ENCODE peak calls at places on chromosomes 11 and 22, in ten cellular contexts. S is fibroblast of the aortic adventitia, T is suprapubic skin, B is GM06990, N is bronchial epithelial cell, M is kidney epithelial cell, U is fibroblast of lung, Y is ovary, Z is cardiac fibroblast, J is DND-41. G is an unnamed sample.

GRCh38 chr11:88709567-88709966 is 356.2 kb downstream of the GRM5 start:
- DNase-seq in Y (no peak), U (no peak), B (no peak), N (peak), M (no peak), Z (no peak), S (no peak), T (no peak), J (no peak), G (no peak)

GRCh38 chr22:36467946-36468345 is 13.5 kb downstream of the TXN2 start:
- DNase-seq in Y (no peak), J (peak), B (no peak), U (peak), N (peak), M (peak), S (peak), T (no peak), Z (peak), G (no peak)

GRCh38 chr11:93477684-93478234 is 65.4 kb downstream of the SMCO4 start:
- DNase-seq in Z (no peak), M (no peak), S (no peak), Y (no peak), N (no peak), U (no peak), T (no peak), B (no peak), J (no peak), G (no peak)

GRCh38 chr11:11789735-11790369 is 51.9 kb upstream of the USP47 start:
- DNase-seq in M (no peak), Z (peak), Y (no peak), U (peak), T (no peak), S (peak), J (peak), B (no peak), N (peak), G (peak)

GRCh38 chr11:103327721-103328120 is 218.5 kb downstream of the DYNC2H1 start:
- DNase-seq in N (no peak), M (no peak), U (no peak), Y (no peak), T (no peak), B (no peak), J (no peak), S (peak), Z (peak), G (no peak)

GRCh38 chr11:14583252-14584105 is 60.1 kb upstream of the PDE3B start:
- DNase-seq in M (no peak), S (no peak), Y (no peak), U (peak), B (no peak), J (no peak), N (no peak), T (no peak), Z (peak), G (no peak)

GRCh38 chr11:28697920-28698827 is 590.0 kb downstream of the METTL15 start:
- DNase-seq in T (no peak), N (peak), B (no peak), Z (peak), Y (peak), U (peak), M (peak), J (peak), S (peak), G (peak)

GRCh38 chr22:50256936-50257440 is 4.5 kb downstream of the MAPK12 start:
- DNase-seq in M (no peak), N (no peak), U (no peak), S (no peak), J (no peak), Z (no peak), Y (no peak), T (no peak), B (no peak), G (no peak)

GRCh38 chr11:121757480-121758125 is 304.8 kb upstream of the SORL1-AS1 start:
- DNase-seq in B (no peak), U (peak), Z (no peak), Y (no peak), M (no peak), J (no peak), N (peak), S (no peak), T (no peak), G (peak)

GRCh38 chr11:68912254-68912653 is 8.6 kb downstream of the IGHMBP2 start:
- DNase-seq in Z (no peak), Y (no peak), T (no peak), N (no peak), M (no peak), U (peak), J (no peak), B (no peak), S (peak), G (no peak)

GRCh38 chr11:102666331-102666957 is 39.1 kb downstream of the MMP27 start:
- DNase-seq in Z (peak), M (peak), U (peak), N (peak), B (no peak), T (no peak), S (peak), J (peak), Y (no peak), G (peak)

GRCh38 chr22:38186429-38186828 is 4.8 kb upstream of the PLA2G6 start:
- DNase-seq in S (no peak), T (no peak), N (no peak), M (no peak), B (no peak), U (no peak), J (no peak), Z (peak), Y (no peak), G (no peak)

GRCh38 chr11:83092488-83093384 is 21.0 kb upstream of the RAB30 start:
- DNase-seq in S (peak), U (no peak), M (peak), B (no peak), T (no peak), N (peak), Z (no peak), J (no peak), Y (no peak), G (no peak)

GRCh38 chr11:60634151-60634550 is 65.3 kb upstream of the MS4A8 start:
- DNase-seq in M (no peak), J (peak), Z (no peak), B (peak), U (no peak), N (peak), Y (no peak), S (no peak), T (no peak), G (no peak)

GRCh38 chr22:38766076-38766777 is 10.4 kb upstream of the SUN2 start:
- DNase-seq in M (peak), S (peak), J (peak), Y (peak), U (peak), Z (peak), N (peak), B (no peak), T (no peak), G (peak)

GRCh38 chr11:91104237-91104636 is 881.4 kb upstream of the CHORDC1 start:
- DNase-seq in S (peak), M (peak), J (no peak), U (peak), Y (no peak), B (no peak), N (peak), T (no peak), Z (peak), G (no peak)

GRCh38 chr11:12822623-12823022 is 148.4 kb downstream of the TEAD1 start:
- DNase-seq in B (no peak), U (no peak), M (no peak), S (no peak), J (no peak), N (no peak), Z (no peak), Y (no peak), T (no peak), G (no peak)

GRCh38 chr11:12008790-12009616 is 577 bp upstream of the DKK3 start:
- DNase-seq in T (peak), B (no peak), J (no peak), S (no peak), M (no peak), Z (peak), U (peak), Y (peak), N (no peak), G (peak)

GRCh38 chr11:134475951-134476350 is 63.9 kb upstream of the B3GAT1 start:
- DNase-seq in N (no peak), U (no peak), J (no peak), Y (no peak), Z (no peak), T (no peak), S (no peak), B (no peak), M (no peak), G (no peak)

GRCh38 chr11:130908770-130909625 is 7.3 kb downstream of the SNX19 start:
- DNase-seq in Y (no peak), J (no peak), M (no peak), T (no peak), N (peak), Z (peak), S (peak), B (no peak), U (peak), G (no peak)

GRCh38 chr11:130522284-130522961 is 74.0 kb downstream of the ADAMTS15 start:
- DNase-seq in J (no peak), S (peak), U (peak), Z (peak), M (peak), N (peak), B (no peak), Y (peak), T (peak), G (peak)

GRCh38 chr22:37244114-37244921 is at the start of gene RAC2:
- DNase-seq in U (peak), M (no peak), S (peak), N (peak), B (peak), Y (no peak), Z (peak), J (peak), T (peak), G (peak)

GRCh38 chr11:86040919-86041318 is 28.0 kb downstream of the PICALM start:
- DNase-seq in T (no peak), N (no peak), U (no peak), B (no peak), S (no peak), M (no peak), Y (no peak), J (no peak), Z (no peak), G (no peak)

GRCh38 chr11:128116447-128117240 is 470.7 kb downstream of the ETS1 start:
- DNase-seq in S (peak), U (no peak), T (no peak), B (no peak), Y (no peak), J (no peak), Z (peak), M (no peak), N (no peak), G (no peak)

GRCh38 chr11:93350835-93351234 is 20.3 kb downstream of the DEUP1 start:
- DNase-seq in M (no peak), N (no peak), S (no peak), U (no peak), T (no peak), Y (no peak), B (no peak), Z (no peak), J (no peak), G (no peak)

GRCh38 chr22:36873614-36874308 is 13.0 kb downstream of the NCF4 start:
- DNase-seq in U (peak), B (peak), M (no peak), N (peak), S (peak), Z (peak), T (no peak), Y (no peak), J (no peak), G (peak)

GRCh38 chr11:61138940-61139339 is 22.3 kb downstream of the VPS37C start:
- DNase-seq in N (no peak), J (peak), Z (peak), S (peak), U (peak), M (no peak), T (no peak), B (no peak), Y (no peak), G (no peak)

GRCh38 chr11:2797741-2798361 is 87.7 kb downstream of the CDKN1C start:
- DNase-seq in T (peak), U (no peak), M (no peak), Y (peak), S (no peak), J (no peak), N (no peak), Z (no peak), B (no peak), G (peak)

GRCh38 chr11:68763926-68764657 is 12.8 kb upstream of the TESMIN start:
- DNase-seq in T (no peak), B (no peak), Y (no peak), U (no peak), M (no peak), S (no peak), Z (no peak), N (no peak), J (no peak), G (no peak)

GRCh38 chr11:112160452-112160851 is 3.4 kb downstream of the IL18 start:
- DNase-seq in T (no peak), J (no peak), M (no peak), S (no peak), B (no peak), Z (no peak), Y (no peak), N (no peak), U (no peak), G (no peak)

GRCh38 chr22:31732089-31732829 is 17.7 kb downstream of the PRR14L start:
- DNase-seq in M (no peak), T (no peak), N (no peak), Y (no peak), Z (no peak), B (no peak), U (no peak), J (no peak), S (no peak), G (no peak)

GRCh38 chr22:31728857-31729256 is 21.1 kb downstream of the PRR14L start:
- DNase-seq in J (no peak), N (no peak), U (no peak), M (no peak), T (no peak), B (no peak), Y (no peak), S (no peak), Z (no peak), G (no peak)

GRCh38 chr22:31726692-31727091 is 23.2 kb downstream of the PRR14L start:
- DNase-seq in T (no peak), Y (no peak), B (no peak), Z (no peak), J (no peak), N (no peak), U (no peak), S (no peak), M (no peak), G (no peak)

GRCh38 chr22:31733580-31734079 is 16.3 kb downstream of the PRR14L start:
- DNase-seq in Y (no peak), M (no peak), N (no peak), S (no peak), J (no peak), T (no peak), B (no peak), U (no peak), Z (no peak), G (no peak)

DNA sequence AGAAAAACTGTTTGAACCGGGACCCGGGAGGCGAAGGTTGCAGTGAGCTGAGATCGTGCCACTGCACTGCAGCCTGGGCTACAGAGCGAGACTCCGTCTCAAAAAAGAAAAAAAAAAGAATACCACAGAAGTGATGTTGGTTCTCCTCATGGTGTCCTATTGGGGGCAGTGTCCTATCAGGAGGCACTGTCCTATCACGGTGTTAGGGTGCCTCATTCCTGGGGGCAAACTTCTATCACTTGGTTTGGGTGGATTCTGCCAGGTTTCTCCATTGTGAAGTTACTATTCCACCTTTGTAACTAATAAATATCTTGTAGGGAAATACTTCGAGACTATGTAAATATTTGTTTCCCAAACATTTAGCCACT is 19.6 kb downstream of the PRR14L start:
- DNase-seq in T (no peak), J (no peak), S (no peak), Z (no peak), B (no peak), M (no peak), N (no peak), Y (no peak), U (no peak), G (no peak)
- TF ChIP-seq CTCF in T (no peak), J (peak), S (no peak), Z (no peak), B (no peak), M (no peak), N (peak), Y (no peak), U (no peak), G (no peak)

DNA sequence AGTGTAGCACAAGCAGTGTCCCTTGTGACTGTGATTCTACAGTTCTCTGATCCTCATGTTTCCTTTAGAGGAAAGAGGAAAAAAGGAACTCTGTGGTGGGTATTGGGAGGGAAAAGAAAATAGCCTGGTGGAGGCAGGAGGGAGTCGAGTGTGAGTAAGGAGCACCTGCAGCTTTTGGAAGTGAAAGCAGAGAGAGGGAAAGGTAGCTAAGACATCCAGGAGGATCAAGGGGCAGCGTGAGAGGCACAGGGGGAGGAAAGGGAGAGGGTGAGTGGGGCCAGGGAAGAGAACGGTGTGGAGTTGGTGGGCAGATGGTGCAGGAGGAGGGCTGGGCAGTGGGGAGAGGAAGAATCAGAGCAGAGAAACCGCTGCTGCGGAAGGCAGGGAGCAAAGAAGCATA is 12.5 kb downstream of the TMA7B start:
- DNase-seq in J (no peak), S (no peak), N (no peak), M (no peak), Y (no peak), B (no peak), Z (no peak), T (no peak), U (no peak), G (no peak)
- TF ChIP-seq CTCF in J (no peak), S (no peak), N (no peak), M (no peak), Y (no peak), B (no peak), Z (no peak), T (no peak), U (no peak), G (no peak)

DNA sequence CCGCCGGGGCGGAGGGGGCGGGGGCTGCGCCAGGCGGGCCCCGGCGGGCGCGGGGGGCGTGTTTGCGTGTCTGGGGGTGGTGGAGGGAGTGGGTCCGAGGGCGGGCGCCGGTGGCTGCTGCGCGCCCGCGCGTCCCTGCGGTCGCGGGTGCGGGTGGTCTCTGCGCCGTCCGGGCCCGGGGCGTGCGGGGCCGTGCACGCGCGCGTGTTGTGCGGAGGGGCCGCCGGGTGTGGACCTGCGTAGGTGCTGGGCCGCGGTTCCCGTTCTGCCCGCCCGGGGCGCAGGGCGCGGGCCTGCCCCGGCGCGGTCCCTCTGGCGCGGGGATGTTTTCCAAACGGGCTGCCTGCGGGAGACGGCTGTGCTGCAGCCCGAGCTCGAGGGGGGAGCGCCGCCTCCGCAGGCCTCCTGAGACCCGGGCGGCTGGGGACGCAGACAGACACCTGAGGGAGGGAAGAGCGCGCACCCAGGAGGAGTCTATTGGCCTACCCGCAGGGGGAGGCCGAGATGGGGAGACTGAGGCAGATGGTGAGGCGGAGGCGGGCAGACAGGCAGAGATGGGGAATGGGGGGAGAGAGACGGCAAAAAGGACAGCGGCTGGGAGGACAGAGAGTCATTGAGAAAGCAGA is 442 bp downstream of the PELI3 start:
- DNase-seq in Z (peak), Y (no peak), M (no peak), J (no peak), S (peak), T (no peak), N (peak), U (no peak), B (peak), G (peak)
- TF ChIP-seq CTCF in Z (peak), Y (peak), M (peak), J (peak), S (peak), T (peak), N (peak), U (peak), B (no peak), G (peak)

DNA sequence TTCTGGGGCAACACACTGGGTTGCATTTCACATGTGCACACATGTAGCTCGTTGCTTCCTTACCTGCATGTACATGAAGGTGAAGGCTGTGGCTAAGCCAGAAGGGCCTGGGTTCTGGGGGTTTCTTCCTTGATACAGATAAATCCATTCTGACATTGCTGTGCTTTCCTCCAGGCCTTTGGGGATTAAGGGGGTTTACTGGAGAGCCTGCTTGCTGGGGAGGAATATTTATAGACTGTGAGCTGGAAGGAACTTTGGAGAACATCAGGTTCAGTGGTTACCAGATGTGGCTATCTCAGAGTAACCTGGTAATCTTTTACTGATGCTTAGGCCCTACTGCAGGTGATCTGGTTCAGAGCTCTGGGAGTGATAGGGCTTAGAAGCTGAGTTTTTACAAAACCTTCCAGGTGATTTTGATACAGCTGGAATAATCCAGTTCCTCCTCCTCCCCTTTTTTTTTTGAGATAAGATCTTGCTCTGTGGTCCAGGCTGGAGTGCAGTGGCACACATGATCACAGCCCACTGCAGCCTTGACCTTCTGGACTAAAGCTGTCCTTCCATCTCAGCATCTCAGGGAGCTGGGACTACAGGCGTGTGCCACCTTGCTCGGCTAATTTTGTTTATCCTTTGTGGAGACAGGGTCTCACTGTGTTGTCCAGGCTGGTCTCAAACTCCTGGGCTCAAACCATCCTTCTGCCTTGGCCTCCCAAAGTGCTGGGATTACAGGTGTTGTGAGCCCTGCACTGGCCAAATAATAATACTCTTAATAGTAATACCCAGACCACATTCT is 19.9 kb downstream of the ACO2 start:
- DNase-seq in J (no peak), M (no peak), N (no peak), S (no peak), Y (no peak), T (no peak), B (no peak), Z (no peak), U (no peak), G (no peak)
- TF ChIP-seq CTCF in J (no peak), M (no peak), N (no peak), S (no peak), Y (no peak), T (no peak), B (no peak), Z (no peak), U (no peak), G (no peak)

DNA sequence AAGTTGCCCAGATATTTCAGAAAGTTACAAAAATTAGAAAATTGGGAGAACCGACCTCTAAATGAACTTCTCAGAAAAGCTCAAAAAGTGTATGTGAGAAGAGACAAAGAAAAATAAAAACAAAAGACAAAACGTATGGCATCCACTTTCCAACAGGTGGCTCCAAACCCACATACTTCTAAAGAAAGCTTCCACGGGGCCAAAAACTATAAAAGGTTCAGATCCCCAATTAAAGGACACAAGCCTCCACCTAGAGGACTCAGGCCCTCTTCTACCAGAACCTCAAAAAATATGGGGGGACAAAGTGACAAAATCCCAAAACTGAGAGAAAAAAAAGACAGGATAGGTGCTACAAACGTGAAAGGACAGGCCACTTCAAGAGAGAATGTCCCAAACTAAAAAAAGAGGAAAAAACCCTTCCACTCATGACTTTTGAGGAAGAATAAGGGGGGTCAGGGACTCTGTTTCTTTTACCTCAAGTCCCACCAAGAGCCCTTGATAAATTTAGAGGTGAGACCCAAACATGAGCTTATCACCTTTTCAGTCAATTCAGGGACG is 8.8 kb downstream of the SCGB2A1 start:
- DNase-seq in S (peak), N (no peak), M (no peak), Y (no peak), T (no peak), Z (peak), B (no peak), J (no peak), U (peak), G (no peak)
- TF ChIP-seq CTCF in S (peak), N (peak), M (peak), Y (no peak), T (no peak), Z (peak), B (peak), J (peak), U (no peak), G (peak)

GRCh38 chr11:35683728-35684339 is 21.3 kb downstream of the TRIM44 start:
- DNase-seq in S (peak), M (no peak), Y (no peak), B (peak), T (no peak), N (peak), J (no peak), U (peak), Z (peak), G (no peak)
- TF ChIP-seq CTCF in S (no peak), M (no peak), Y (no peak), B (no peak), T (no peak), N (no peak), J (no peak), U (no peak), Z (no peak), G (no peak)

G was measured in thyroid gland.